ENCODE peak calls at places on chromosomes 6 and 20, in four cellular contexts. W, N, K and F are unnamed samples.
A peak's percentile ranks its signal among the peaks of the same experiment; 100 is the strongest.

GRCh38 chr6:54719633-54720032 is 126.9 kb upstream of the FAM83B start:
- DNase-seq in N (no peak), W (no peak), K (no peak), F (no peak)

GRCh38 chr6:80145921-80146320 is 39.5 kb downstream of the BCKDHB start:
- DNase-seq in K (no peak), N (no peak), W (no peak), F (no peak)

GRCh38 chr6:136893187-136893586 is 28.9 kb upstream of the SLC35D3 start:
- DNase-seq in W (no peak), N (no peak), K (no peak), F (no peak)

GRCh38 chr20:13243826-13244376 is 22.8 kb downstream of the ISM1 start:
- DNase-seq in W (no peak), K (no peak), N (peak; percentile 82), F (no peak)

GRCh38 chr20:34316191-34316814 is 13.1 kb upstream of the AHCY start:
- DNase-seq in N (peak; percentile 45), W (peak; percentile 33), K (no peak), F (no peak)

GRCh38 chr6:157873735-157874344 is 50.8 kb downstream of the SNX9 start:
- DNase-seq in K (peak; percentile 16), W (peak; percentile 64), N (peak; percentile 71), F (peak; percentile 84)

GRCh38 chr6:161919711-161920110 is 645.9 kb upstream of the AGPAT4 start:
- DNase-seq in K (no peak), W (no peak), N (no peak), F (no peak)

GRCh38 chr20:3082955-3083952 is 1.3 kb downstream of the AVP start:
- DNase-seq in W (no peak), N (no peak), K (no peak), F (no peak)

GRCh38 chr20:17864791-17865190 is 103.8 kb downstream of the SNX5 start:
- DNase-seq in K (no peak), N (no peak), W (no peak), F (no peak)

GRCh38 chr6:150667977-150668716 is 68.5 kb downstream of the PLEKHG1 start:
- DNase-seq in W (peak; percentile 58), K (no peak), N (peak; percentile 29), F (peak; percentile 73)

GRCh38 chr6:5099537-5099936 is 14.4 kb downstream of the PPP1R3G start:
- DNase-seq in W (no peak), K (no peak), N (no peak), F (no peak)

GRCh38 chr6:152054441-152054840 is 247.0 kb downstream of the ESR1 start:
- DNase-seq in K (no peak), W (no peak), N (peak; percentile 39), F (no peak)

GRCh38 chr20:2757969-2758368 is 42.5 kb downstream of the CPXM1 start:
- DNase-seq in K (no peak), N (no peak), W (no peak), F (no peak)

GRCh38 chr20:39553120-39553519 is 591.0 kb downstream of the DHX35 start:
- DNase-seq in W (no peak), K (no peak), N (no peak), F (no peak)

GRCh38 chr6:125341460-125341859 is 39.7 kb upstream of the HDDC2 start:
- DNase-seq in K (no peak), W (no peak), N (no peak), F (no peak)

GRCh38 chr20:58515240-58516212 is at the start of gene APCDD1L:
- DNase-seq in K (no peak), N (no peak), W (peak; percentile 69), F (no peak)
- TF ChIP-seq BHLHE40 in K (no peak), N (no peak), W (no peak), F (no peak)

GRCh38 chr20:658731-659291 is 5.8 kb upstream of the SRXN1 start:
- DNase-seq in K (no peak), W (no peak), N (no peak), F (no peak)
- TF ChIP-seq BHLHE40 in K (no peak), W (no peak), N (no peak), F (no peak)

GRCh38 chr6:75906871-75907270 is 157.8 kb downstream of the MYO6 start:
- DNase-seq in K (no peak), N (no peak), W (no peak), F (no peak)
- TF ChIP-seq BHLHE40 in K (no peak), N (no peak), W (no peak), F (no peak)

DNA sequence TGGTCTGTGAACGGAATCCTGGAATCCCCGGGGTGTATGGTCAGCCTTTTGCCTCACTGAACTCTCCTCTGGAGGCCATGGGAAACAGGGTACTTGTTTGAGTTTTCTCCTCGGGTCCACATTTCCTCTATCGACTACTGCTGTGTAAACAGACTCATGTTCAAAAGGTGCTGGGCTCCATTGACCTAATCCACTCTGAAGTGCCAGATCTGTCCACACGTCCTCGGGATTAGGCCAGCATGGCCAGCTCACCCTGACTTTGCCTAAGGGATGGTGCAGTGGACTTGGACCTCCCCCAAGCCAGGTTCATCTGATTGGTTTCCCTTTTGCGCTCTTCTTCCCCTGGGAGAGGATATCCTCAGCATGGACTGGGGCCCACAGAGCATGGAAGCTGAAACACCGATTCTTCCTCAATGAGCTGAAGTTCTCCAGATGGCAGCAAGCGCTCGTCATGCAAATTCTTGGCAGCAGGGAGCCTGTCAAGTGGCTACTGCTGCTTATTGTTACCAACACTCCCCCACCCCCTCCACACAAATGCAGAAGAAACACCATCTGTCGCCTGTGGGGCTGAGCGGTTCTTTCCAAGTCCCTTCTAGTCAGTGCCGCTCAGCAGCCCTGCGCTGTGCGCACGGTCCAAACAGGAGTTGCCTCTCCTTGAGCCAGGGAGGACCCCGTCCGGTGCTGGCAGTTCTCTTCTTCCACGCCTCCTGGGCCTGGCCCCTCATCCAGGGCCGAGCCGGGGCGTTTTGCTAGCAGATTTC is 292.6 kb upstream of the MARCKS start:
- DNase-seq in K (no peak), N (no peak), W (peak; percentile 92), F (no peak)
- TF ChIP-seq BHLHE40 in K (no peak), N (no peak), W (no peak), F (no peak)

DNA sequence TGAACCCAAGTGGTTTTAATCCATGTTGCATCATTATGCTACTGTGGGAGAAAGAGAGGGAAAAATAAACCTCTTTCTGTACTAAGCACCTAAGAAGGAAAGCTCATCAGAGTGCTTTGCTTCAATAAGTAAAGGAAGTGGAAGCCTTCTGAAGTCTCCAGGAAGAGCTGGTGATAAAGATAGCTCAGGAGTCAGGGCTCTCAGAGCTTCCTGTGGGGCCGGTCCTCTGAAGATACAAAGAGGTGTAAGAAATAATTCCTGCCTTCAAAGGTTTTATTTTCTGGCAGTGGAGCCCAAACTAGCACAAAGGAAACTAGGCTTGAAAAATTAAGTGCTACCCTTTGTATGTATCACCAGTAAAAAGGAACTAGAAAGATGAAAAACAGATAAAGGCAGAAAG is 204.2 kb upstream of the SASH1 start:
- DNase-seq in W (no peak), N (no peak), K (no peak), F (no peak)
- TF ChIP-seq BHLHE40 in W (no peak), N (no peak), K (no peak), F (no peak)

DNA sequence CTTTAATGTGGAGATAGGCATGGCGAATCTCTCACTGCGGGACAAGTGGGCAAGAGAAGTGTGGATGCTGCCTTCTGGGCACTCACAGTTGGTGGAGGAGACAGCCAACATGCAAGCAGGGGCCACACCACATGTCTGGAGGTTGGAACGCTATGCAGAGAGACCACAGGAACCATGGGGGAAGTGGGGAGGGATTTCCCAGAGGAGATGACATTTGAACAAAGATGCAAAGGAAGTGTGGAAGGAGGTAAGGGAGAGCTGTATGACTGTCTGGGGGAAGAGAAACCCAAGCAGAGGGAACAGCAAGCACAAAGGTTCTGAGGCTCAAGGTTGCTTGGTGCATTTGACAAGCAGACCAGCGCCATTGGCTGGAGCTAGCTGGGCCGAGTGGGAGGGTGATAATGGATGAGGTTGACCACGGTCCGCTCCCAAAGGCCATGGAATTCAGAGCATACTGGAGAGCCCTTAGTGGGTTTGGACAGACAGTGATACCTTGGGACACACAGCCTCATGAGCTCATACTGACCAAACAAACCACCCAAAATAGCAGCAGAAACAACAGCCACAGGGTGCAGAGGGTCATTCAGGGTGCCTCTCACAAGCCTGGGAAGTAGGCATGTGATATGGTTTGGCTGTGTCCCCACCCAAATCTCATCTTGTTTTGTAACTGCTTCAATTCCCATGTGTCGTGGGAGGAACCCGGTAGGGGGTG is 7.6 kb upstream of the FAM110A start:
- DNase-seq in K (no peak), N (peak; percentile 30), W (peak; percentile 8), F (no peak)
- TF ChIP-seq BHLHE40 in K (no peak), N (no peak), W (no peak), F (no peak)